ENCODE peak calls at places on chromosomes 6 and 20, in ten cellular contexts. I, M, D, K, Q, E, X, N, J and Y are unnamed samples.

GRCh38 chr6:14540859-14541540 is 423.4 kb downstream of the CD83 start:
- DNase-seq in I (no peak), M (no peak), D (no peak), K (no peak), Q (no peak), E (no peak), X (no peak), N (no peak), J (no peak), Y (no peak)

GRCh38 chr6:48833916-48834315 is 629.1 kb downstream of the MMUT start:
- DNase-seq in I (no peak), M (no peak), D (no peak), K (no peak), Q (no peak), E (no peak), X (no peak), N (no peak), J (no peak), Y (no peak)

GRCh38 chr6:138577151-138577915 is 78.0 kb upstream of the NHSL1 start:
- DNase-seq in I (no peak), M (no peak), D (no peak), K (no peak), Q (no peak), E (no peak), X (no peak), N (peak), J (no peak), Y (no peak)

GRCh38 chr20:1918766-1919165 is 23.6 kb downstream of the SIRPA start:
- DNase-seq in I (no peak), M (no peak), D (no peak), K (no peak), Q (no peak), E (no peak), X (no peak), N (no peak), J (no peak), Y (no peak)

GRCh38 chr6:29752451-29753308 is 29.4 kb downstream of the HLA-F start:
- DNase-seq in I (peak), M (peak), D (peak), K (peak), Q (peak), E (peak), X (peak), N (peak), J (peak), Y (peak)

GRCh38 chr6:170291271-170292110 is 613 bp upstream of the DLL1 start:
- DNase-seq in I (no peak), M (no peak), D (peak), K (peak), Q (peak), E (no peak), X (no peak), N (no peak), J (peak), Y (peak)

GRCh38 chr20:40571625-40572024 is 117.4 kb downstream of the MAFB start:
- DNase-seq in I (no peak), M (no peak), D (no peak), K (no peak), Q (no peak), E (no peak), X (no peak), N (no peak), J (no peak), Y (no peak)

GRCh38 chr20:25269833-25270170 is 21.9 kb downstream of the PYGB start:
- DNase-seq in I (no peak), M (no peak), D (peak), K (no peak), Q (peak), E (peak), X (no peak), N (no peak), J (no peak), Y (no peak)

GRCh38 chr20:61312909-61313308 is 60.8 kb downstream of the CDH4 start:
- DNase-seq in I (no peak), M (no peak), D (no peak), K (no peak), Q (no peak), E (no peak), X (no peak), N (no peak), J (no peak), Y (no peak)

GRCh38 chr6:139044250-139044649 is 15.7 kb downstream of the ABRACL start:
- DNase-seq in I (no peak), M (no peak), D (no peak), K (no peak), Q (no peak), E (no peak), X (no peak), N (no peak), J (no peak), Y (no peak)

GRCh38 chr6:140043357-140043756 is 668.9 kb upstream of the CITED2 start:
- DNase-seq in I (peak), M (no peak), D (no peak), K (no peak), Q (no peak), E (no peak), X (no peak), N (no peak), J (no peak), Y (no peak)

GRCh38 chr6:166600932-166601331 is 14.5 kb upstream of the RAMACL start:
- DNase-seq in I (no peak), M (no peak), D (no peak), K (no peak), Q (no peak), E (no peak), X (no peak), N (no peak), J (no peak), Y (no peak)

GRCh38 chr20:38201356-38201755 is 36.3 kb upstream of the TGM2 start:
- DNase-seq in I (peak), M (no peak), D (no peak), K (no peak), Q (no peak), E (no peak), X (no peak), N (no peak), J (no peak), Y (no peak)

GRCh38 chr6:453152-453551 is 61.6 kb downstream of the IRF4 start:
- DNase-seq in I (no peak), M (no peak), D (no peak), K (peak), Q (no peak), E (no peak), X (no peak), N (no peak), J (no peak), Y (peak)

GRCh38 chr6:111880181-111880944 is 7.1 kb upstream of the FYN start:
- DNase-seq in I (no peak), M (no peak), D (no peak), K (no peak), Q (no peak), E (no peak), X (no peak), N (no peak), J (no peak), Y (no peak)

GRCh38 chr6:139650941-139651340 is 276.5 kb upstream of the CITED2 start:
- DNase-seq in I (no peak), M (no peak), D (no peak), K (no peak), Q (no peak), E (no peak), X (no peak), N (no peak), J (no peak), Y (no peak)

GRCh38 chr6:163408352-163408991 is 6.0 kb upstream of the QKI start:
- DNase-seq in I (peak), M (no peak), D (no peak), K (no peak), Q (no peak), E (no peak), X (peak), N (no peak), J (no peak), Y (no peak)

GRCh38 chr6:147642458-147642857 is 134.0 kb downstream of the SAMD5 start:
- DNase-seq in I (no peak), M (no peak), D (no peak), K (no peak), Q (peak), E (no peak), X (no peak), N (no peak), J (no peak), Y (no peak)

DNA sequence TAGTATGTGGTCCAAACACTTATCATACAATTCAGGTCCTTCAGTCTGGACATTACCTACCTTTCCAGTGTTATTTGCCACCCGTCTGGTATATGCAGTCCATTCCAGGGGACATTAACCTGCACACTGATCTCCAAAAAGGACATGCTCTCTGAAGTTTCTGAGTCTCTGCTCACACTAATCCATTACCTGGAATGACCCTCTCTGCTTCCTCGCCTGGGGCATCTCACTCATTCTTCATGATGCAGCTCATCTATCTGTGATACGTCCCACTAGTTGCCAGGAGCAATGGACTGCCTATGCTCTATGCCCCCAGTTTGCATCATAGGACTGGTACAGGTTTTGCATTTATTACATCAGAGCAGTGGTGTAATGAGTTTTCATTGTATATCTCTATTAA is 5.9 kb upstream of the TUBB2B start:
- DNase-seq in I (no peak), M (no peak), D (no peak), K (no peak), Q (no peak), E (no peak), X (no peak), N (no peak), J (no peak), Y (no peak)
- TF ChIP-seq EP300 in I (no peak), M (no peak), D (no peak), K (no peak), Q (no peak), E (no peak), X (no peak), N (no peak), J (no peak), Y (no peak)

GRCh38 chr6:135192256-135193174 is 11.4 kb downstream of the MYB start:
- DNase-seq in I (no peak), M (peak), D (no peak), K (no peak), Q (no peak), E (no peak), X (no peak), N (no peak), J (no peak), Y (no peak)
- TF ChIP-seq POLR2A in I (no peak), M (peak), D (no peak), K (no peak), Q (no peak), E (no peak), X (no peak), N (no peak), J (no peak), Y (no peak)

DNA sequence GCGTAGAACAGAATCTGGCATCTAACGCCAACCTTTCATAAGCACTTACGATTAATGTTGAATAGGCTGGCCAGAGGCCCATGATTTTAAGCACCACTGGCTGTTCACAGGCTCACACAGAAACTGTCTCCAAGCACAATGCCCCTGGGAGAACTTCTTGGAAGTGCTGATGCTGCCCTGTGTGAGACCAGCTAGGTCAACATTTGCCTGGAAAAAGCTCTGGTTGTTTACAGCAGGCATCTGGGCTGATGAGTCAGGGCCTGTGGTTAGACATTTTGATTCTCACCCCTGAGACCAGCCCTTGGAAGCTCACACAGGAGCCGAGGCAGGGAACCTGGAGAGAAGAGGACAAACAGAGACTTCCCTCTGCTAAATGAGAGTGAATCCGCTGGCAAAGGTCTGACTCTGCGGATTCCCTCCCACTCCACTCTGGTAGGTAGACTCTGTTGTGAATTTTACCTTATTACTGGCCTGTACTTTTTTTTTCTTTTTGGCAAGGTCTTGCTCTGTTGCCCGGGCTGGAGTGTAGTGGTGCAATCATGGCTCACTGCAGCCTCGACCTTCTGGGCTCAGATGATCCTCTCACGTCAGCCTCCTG is 6.8 kb upstream of the SULF2 start:
- DNase-seq in I (peak), M (no peak), D (no peak), K (no peak), Q (peak), E (peak), X (no peak), N (no peak), J (no peak), Y (peak)
- TF ChIP-seq EP300 in I (no peak), M (no peak), D (peak), K (no peak), Q (peak), E (no peak), X (no peak), N (no peak), J (no peak), Y (no peak)

GRCh38 chr6:43629505-43630300 is 639 bp upstream of the GTPBP2 start:
- DNase-seq in I (peak), M (peak), D (peak), K (peak), Q (peak), E (peak), X (peak), N (peak), J (peak), Y (peak)
- TF ChIP-seq POLR2A in I (no peak), M (peak), D (no peak), K (no peak), Q (peak), E (peak), X (peak), N (peak), J (peak), Y (peak)

DNA sequence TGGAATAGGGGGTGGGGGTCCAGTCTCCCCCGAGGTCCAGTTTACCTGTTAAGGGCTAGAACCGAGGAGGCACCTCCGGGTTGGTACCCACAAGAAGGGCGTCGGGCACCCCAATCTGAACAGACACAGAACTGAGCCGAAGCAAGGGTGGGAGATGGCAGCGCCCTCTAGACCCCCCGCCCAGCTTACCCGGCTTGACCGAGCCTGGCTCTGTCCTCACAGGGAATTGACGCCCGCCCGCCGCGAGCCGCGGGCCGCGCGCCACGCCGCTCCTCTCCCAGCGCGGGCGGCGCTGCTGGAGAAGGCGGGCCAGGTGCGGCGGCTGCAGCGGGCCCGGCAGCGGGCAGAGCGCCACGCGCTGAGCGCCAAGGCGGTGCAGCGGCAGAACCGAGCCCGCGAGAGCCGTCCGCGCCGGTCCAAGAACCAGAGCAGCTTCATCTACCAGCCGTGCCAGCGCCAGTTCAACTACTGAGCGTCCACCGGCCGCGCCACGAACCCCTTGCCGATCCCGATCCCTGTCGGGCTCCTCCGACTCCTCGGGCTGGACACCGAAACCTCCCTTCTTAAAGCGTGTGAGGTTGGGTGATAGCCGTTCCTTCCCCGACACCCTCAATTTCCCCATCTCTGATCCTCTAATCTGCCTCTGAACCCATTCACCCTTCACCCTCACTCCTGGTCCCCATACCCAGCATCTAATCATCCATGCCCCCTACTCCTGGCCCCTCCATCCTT is 5.9 kb downstream of the TP53INP2 start:
- DNase-seq in I (no peak), M (no peak), D (peak), K (peak), Q (peak), E (no peak), X (no peak), N (no peak), J (no peak), Y (no peak)
- TF ChIP-seq EP300 in I (no peak), M (no peak), D (no peak), K (no peak), Q (no peak), E (no peak), X (no peak), N (no peak), J (no peak), Y (no peak)

GRCh38 chr20:64037199-64037497 is 1.2 kb downstream of the C20orf204 start:
- DNase-seq in I (no peak), M (no peak), D (no peak), K (no peak), Q (no peak), E (no peak), X (no peak), N (no peak), J (no peak), Y (no peak)

GRCh38 chr20:64035066-64035932 is 683 bp upstream of the C20orf204 start:
- DNase-seq in I (no peak), M (no peak), D (no peak), K (peak), Q (no peak), E (no peak), X (no peak), N (peak), J (no peak), Y (no peak)

GRCh38 chr20:64035933-64036345 is at the start of gene C20orf204:
- DNase-seq in I (no peak), M (no peak), D (no peak), K (peak), Q (no peak), E (no peak), X (peak), N (no peak), J (no peak), Y (no peak)

GRCh38 chr20:64037498-64038213 is 1.7 kb downstream of the C20orf204 start:
- DNase-seq in I (no peak), M (peak), D (no peak), K (peak), Q (no peak), E (no peak), X (no peak), N (no peak), J (no peak), Y (no peak)

GRCh38 chr20:64036346-64037198 is 590 bp downstream of the C20orf204 start:
- DNase-seq in I (no peak), M (peak), D (no peak), K (peak), Q (no peak), E (no peak), X (peak), N (no peak), J (no peak), Y (no peak)
- TF ChIP-seq POLR2A in I (no peak), M (no peak), D (no peak), K (no peak), Q (no peak), E (no peak), X (no peak), N (peak), J (no peak), Y (no peak)

GRCh38 chr6:34174846-34175399 is 29.0 kb upstream of the GRM4 start:
- DNase-seq in I (no peak), M (no peak), D (peak), K (no peak), Q (no peak), E (no peak), X (no peak), N (no peak), J (no peak), Y (no peak)
- TF ChIP-seq EP300 in I (no peak), M (no peak), D (no peak), K (no peak), Q (no peak), E (no peak), X (no peak), N (no peak), J (no peak), Y (no peak)